ENCODE peak calls at places on chromosomes 4 and X, in seven cellular contexts. C is A549, E is ovary, U is COR-L47, B is NCI-H1417, S is NCI-H1105, H is B cell. V is an unnamed sample.

GRCh38 chr4:19999331-19999730 is 252.4 kb upstream of the SLIT2 start:
- DNase-seq in E (no peak), U (no peak), C (no peak), S (no peak), B (no peak), H (no peak), V (no peak)

GRCh38 chr4:154877110-154877760 is 96.2 kb downstream of the RBM46 start:
- DNase-seq in C (no peak), S (no peak), E (no peak), H (no peak), B (peak), U (peak), V (peak)

GRCh38 chr4:7694256-7694775 is 245.3 kb downstream of the AFAP1 start:
- DNase-seq in S (no peak), C (no peak), E (no peak), H (no peak), B (no peak), U (no peak), V (no peak)

GRCh38 chrX:45602151-45602550 is 401.5 kb upstream of the DIPK2B start:
- DNase-seq in S (no peak), H (no peak), B (no peak), U (no peak), E (no peak), C (no peak), V (no peak)

GRCh38 chrX:42143866-42144592 is 220.7 kb upstream of the CASK start:
- DNase-seq in E (no peak), H (no peak), B (no peak), U (no peak), C (no peak), S (no peak), V (no peak)

GRCh38 chrX:64198046-64198445 is 7.5 kb downstream of the AMER1 start:
- DNase-seq in U (no peak), E (no peak), C (no peak), B (no peak), H (no peak), S (no peak), V (no peak)

GRCh38 chr4:89248879-89249281 is 58.7 kb downstream of the GPRIN3 start:
- DNase-seq in U (peak), C (no peak), E (no peak), H (no peak), S (peak), B (peak), V (no peak)

GRCh38 chr4:80138556-80139538 is 58.5 kb upstream of the PRDM8 start:
- DNase-seq in U (no peak), B (no peak), E (no peak), S (no peak), C (no peak), H (no peak), V (no peak)

GRCh38 chrX:154365997-154366665 is 8.3 kb downstream of the FLNA start:
- DNase-seq in B (no peak), C (no peak), H (no peak), U (no peak), E (no peak), S (no peak), V (no peak)

GRCh38 chrX:24799078-24799477 is 105.4 kb downstream of the POLA1 start:
- DNase-seq in U (no peak), S (no peak), C (no peak), B (no peak), H (no peak), E (no peak), V (no peak)